ENCODE peak calls at places on chromosomes 16 and 17, in nine cellular contexts. S is left colon; L is stimulated activated CD8-positive, alpha-beta memory T cell treated with anti-CD3 and anti-CD28 coated beads, Interleukin-7, amount 100 ng/mL, for 1 hour; D is H7; J is stimulated activated CD4-positive, alpha-beta T cell treated with anti-CD3 and anti-CD28 coated beads, Interleukin-4, amount 100 ng/mL, for 24 hours; W is NCI-H2029; P is HTR-8/SVneo; F is activated CD4-positive, alpha-beta T cell treated with anti-CD3 and anti-CD28 coated beads, Interleukin-2, amount 50 U/mL, for 48 hours; T is iPS-NIHi11. I is an unnamed sample.

GRCh38 chr16:73205153-73205549 is 157.2 kb upstream of the ZFHX3 start:
- DNase-seq in T (no peak), P (no peak), J (no peak), D (no peak), L (no peak), W (no peak), S (no peak), F (no peak), I (no peak)

GRCh38 chr17:32546031-32546444 is 59.2 kb downstream of the CDK5R1 start:
- DNase-seq in W (no peak), P (no peak), S (no peak), J (no peak), L (no peak), T (peak), D (peak), F (no peak), I (no peak)

GRCh38 chr16:10609410-10609774 is 29.0 kb upstream of the EMP2 start:
- DNase-seq in J (no peak), S (no peak), P (peak), W (no peak), T (no peak), F (no peak), D (no peak), L (no peak), I (no peak)

GRCh38 chr16:53007095-53007494 is 45.6 kb downstream of the CHD9NB start:
- DNase-seq in P (no peak), F (no peak), D (no peak), W (no peak), L (no peak), T (no peak), S (no peak), J (no peak), I (no peak)

GRCh38 chr16:24737391-24737871 is 8.0 kb downstream of the TNRC6A start:
- DNase-seq in S (no peak), T (no peak), J (no peak), W (no peak), D (no peak), L (no peak), P (no peak), F (no peak), I (no peak)

GRCh38 chr16:71467810-71468209 is 5.8 kb upstream of the ZNF23 start:
- DNase-seq in S (no peak), D (peak), W (no peak), L (no peak), J (peak), P (peak), F (peak), T (peak), I (no peak)

GRCh38 chr16:616771-617586 is 13.8 kb upstream of the WFIKKN1 start:
- DNase-seq in P (no peak), F (no peak), T (no peak), W (peak), S (no peak), L (no peak), D (peak), J (no peak), I (no peak)

GRCh38 chr17:48244814-48245213 is 137.2 kb downstream of the SNX11 start:
- DNase-seq in J (no peak), P (no peak), T (no peak), F (no peak), S (no peak), W (no peak), L (no peak), D (no peak), I (no peak)

GRCh38 chr17:36148559-36149295 is 27.7 kb downstream of the TBC1D3B start:
- DNase-seq in D (peak), J (peak), P (peak), F (peak), L (peak), S (no peak), W (no peak), T (peak), I (no peak)

GRCh38 chr17:37179893-37180292 is 195.9 kb upstream of the C17orf78 start:
- DNase-seq in F (no peak), D (no peak), T (no peak), W (no peak), J (no peak), S (no peak), P (peak), L (no peak), I (no peak)

GRCh38 chr17:30334421-30334820 is 564 bp upstream of the TMIGD1 start:
- DNase-seq in T (no peak), P (no peak), L (no peak), S (no peak), J (no peak), D (no peak), F (no peak), W (no peak), I (no peak)

GRCh38 chr17:77312786-77313599 is 172.2 kb downstream of the SEC14L1 start:
- DNase-seq in L (no peak), P (no peak), S (peak), D (peak), J (no peak), F (no peak), T (no peak), W (no peak), I (no peak)

GRCh38 chr16:24598777-24599437 is 59.5 kb downstream of the RBBP6 start:
- DNase-seq in T (no peak), F (no peak), P (no peak), D (no peak), J (no peak), S (no peak), L (no peak), W (no peak), I (no peak)

GRCh38 chr17:42274812-42275526 is 1.2 kb downstream of the STAT5B start:
- DNase-seq in L (no peak), P (no peak), J (no peak), S (no peak), W (no peak), T (no peak), F (no peak), D (no peak), I (no peak)

GRCh38 chr17:56992364-56992763 is 14.4 kb downstream of the SCPEP1 start:
- DNase-seq in W (no peak), S (no peak), L (no peak), T (no peak), P (no peak), F (no peak), J (no peak), D (peak), I (no peak)

GRCh38 chr16:30623558-30624283 is 13.5 kb upstream of the ZNF689 start:
- DNase-seq in W (no peak), F (no peak), P (no peak), S (no peak), J (no peak), L (no peak), T (no peak), D (no peak), I (no peak)

GRCh38 chr17:80777274-80777673 is 214.4 kb upstream of the CHMP6 start:
- DNase-seq in T (no peak), S (no peak), J (no peak), W (no peak), F (no peak), D (no peak), P (no peak), L (no peak), I (no peak)

GRCh38 chr17:75011788-75012319 is 616 bp upstream of the MRPL58 start:
- DNase-seq in S (peak), L (no peak), J (no peak), W (peak), D (peak), P (no peak), T (peak), F (no peak), I (no peak)

GRCh38 chr16:86806838-86807351 is 228.5 kb downstream of the FOXL1 start:
- DNase-seq in W (no peak), J (no peak), T (peak), S (no peak), P (peak), F (no peak), D (peak), L (no peak), I (no peak)

GRCh38 chr17:49898547-49899490 is 51.0 kb upstream of the TAC4 start:
- DNase-seq in T (peak), S (no peak), D (peak), L (no peak), J (no peak), P (peak), W (no peak), F (no peak), I (no peak)

GRCh38 chr17:59284317-59284716 is 47.1 kb upstream of the YPEL2 start:
- DNase-seq in T (no peak), D (no peak), W (no peak), F (no peak), L (no peak), J (no peak), S (no peak), P (no peak), I (no peak)